ENCODE peak calls at places on chromosomes 13 and 19, in eight cellular contexts. One of them, this sample, is unnamed. For H3K4me1, the result is how much of the 10 kb centered on the place peaks cover.

GRCh38 chr13:24746618-24747247 is 17.2 kb upstream of the RNF17 start:
- DNase-seq in lung: no peak
- DNase-seq in IMR-90: no peak
- DNase-seq in OCI-LY7: no peak
- DNase-seq in CD8-positive, alpha-beta T cell: no peak
- DNase-seq in CD8-positive, alpha-beta memory T cell: no peak
- DNase-seq in Karpas-422: no peak
- DNase-seq in HCT116: no peak
- DNase-seq in this sample: no peak

GRCh38 chr13:90188237-90188636 is 1159.2 kb upstream of the MIR17HG start:
- DNase-seq in Karpas-422: no peak
- DNase-seq in OCI-LY7: no peak
- DNase-seq in IMR-90: no peak
- DNase-seq in CD8-positive, alpha-beta memory T cell: no peak
- DNase-seq in CD8-positive, alpha-beta T cell: no peak
- DNase-seq in lung: no peak
- DNase-seq in HCT116: no peak
- DNase-seq in this sample: no peak

GRCh38 chr13:25632166-25632888 is 260.6 kb downstream of the ATP8A2 start:
- DNase-seq in CD8-positive, alpha-beta T cell: no peak
- DNase-seq in Karpas-422: no peak
- DNase-seq in CD8-positive, alpha-beta memory T cell: no peak
- DNase-seq in OCI-LY7: no peak
- DNase-seq in lung: peak
- DNase-seq in HCT116: no peak
- DNase-seq in IMR-90: no peak
- DNase-seq in this sample: no peak

GRCh38 chr19:2804156-2805004 is 15.3 kb upstream of the ZNF554 start:
- DNase-seq in CD8-positive, alpha-beta T cell: no peak
- DNase-seq in lung: no peak
- DNase-seq in CD8-positive, alpha-beta memory T cell: no peak
- DNase-seq in IMR-90: no peak
- DNase-seq in Karpas-422: no peak
- DNase-seq in HCT116: no peak
- DNase-seq in OCI-LY7: no peak
- DNase-seq in this sample: no peak

GRCh38 chr13:36778083-36778671 is 40.8 kb upstream of the RFXAP start:
- DNase-seq in HCT116: no peak
- DNase-seq in OCI-LY7: no peak
- DNase-seq in IMR-90: peak
- DNase-seq in CD8-positive, alpha-beta memory T cell: no peak
- DNase-seq in lung: no peak
- DNase-seq in CD8-positive, alpha-beta T cell: no peak
- DNase-seq in Karpas-422: no peak
- DNase-seq in this sample: no peak

GRCh38 chr13:60448907-60449510 is 52.0 kb downstream of the TDRD3 start:
- DNase-seq in lung: no peak
- DNase-seq in HCT116: peak
- DNase-seq in CD8-positive, alpha-beta T cell: no peak
- DNase-seq in IMR-90: peak
- DNase-seq in OCI-LY7: peak
- DNase-seq in CD8-positive, alpha-beta memory T cell: no peak
- DNase-seq in Karpas-422: peak
- DNase-seq in this sample: no peak

GRCh38 chr13:79062291-79062690 is 343.8 kb downstream of the RBM26 start:
- DNase-seq in OCI-LY7: no peak
- DNase-seq in CD8-positive, alpha-beta memory T cell: no peak
- DNase-seq in CD8-positive, alpha-beta T cell: no peak
- DNase-seq in IMR-90: no peak
- DNase-seq in lung: no peak
- DNase-seq in HCT116: no peak
- DNase-seq in Karpas-422: no peak
- DNase-seq in this sample: no peak

GRCh38 chr13:49374585-49375290 is 69.1 kb downstream of the CAB39L start:
- DNase-seq in IMR-90: peak
- DNase-seq in OCI-LY7: peak
- DNase-seq in CD8-positive, alpha-beta T cell: no peak
- DNase-seq in HCT116: no peak
- DNase-seq in CD8-positive, alpha-beta memory T cell: no peak
- DNase-seq in Karpas-422: no peak
- DNase-seq in lung: no peak
- DNase-seq in this sample: no peak

GRCh38 chr13:105634059-105634458 is 901.4 kb downstream of the EFNB2 start:
- DNase-seq in HCT116: no peak
- DNase-seq in CD8-positive, alpha-beta T cell: no peak
- DNase-seq in Karpas-422: no peak
- DNase-seq in OCI-LY7: no peak
- DNase-seq in IMR-90: no peak
- DNase-seq in CD8-positive, alpha-beta memory T cell: no peak
- DNase-seq in lung: no peak
- DNase-seq in this sample: no peak

GRCh38 chr13:99371956-99372355 is 64.8 kb upstream of the GPR183 start:
- DNase-seq in HCT116: no peak
- DNase-seq in IMR-90: no peak
- DNase-seq in OCI-LY7: no peak
- DNase-seq in CD8-positive, alpha-beta T cell: peak
- DNase-seq in Karpas-422: no peak
- DNase-seq in CD8-positive, alpha-beta memory T cell: peak
- DNase-seq in lung: no peak
- DNase-seq in this sample: no peak

GRCh38 chr19:19439083-19439482 is 33.6 kb downstream of the GATAD2A start:
- DNase-seq in CD8-positive, alpha-beta memory T cell: no peak
- DNase-seq in HCT116: no peak
- DNase-seq in CD8-positive, alpha-beta T cell: no peak
- DNase-seq in lung: no peak
- DNase-seq in OCI-LY7: no peak
- DNase-seq in IMR-90: no peak
- DNase-seq in Karpas-422: no peak
- DNase-seq in this sample: no peak

GRCh38 chr13:38897521-38897920 is 93.1 kb downstream of the STOML3 start:
- DNase-seq in CD8-positive, alpha-beta T cell: no peak
- DNase-seq in HCT116: no peak
- DNase-seq in CD8-positive, alpha-beta memory T cell: no peak
- DNase-seq in OCI-LY7: no peak
- DNase-seq in IMR-90: no peak
- DNase-seq in Karpas-422: no peak
- DNase-seq in lung: no peak
- DNase-seq in this sample: no peak

GRCh38 chr13:21529102-21529893 is 70.2 kb upstream of the ZDHHC20 start:
- DNase-seq in HCT116: no peak
- DNase-seq in CD8-positive, alpha-beta T cell: no peak
- DNase-seq in IMR-90: no peak
- DNase-seq in Karpas-422: no peak
- DNase-seq in lung: no peak
- DNase-seq in OCI-LY7: no peak
- DNase-seq in CD8-positive, alpha-beta memory T cell: peak
- DNase-seq in this sample: no peak

GRCh38 chr19:53549354-53549753 is 11.4 kb downstream of the ZNF331 start:
- DNase-seq in HCT116: no peak
- DNase-seq in IMR-90: peak
- DNase-seq in CD8-positive, alpha-beta memory T cell: peak
- DNase-seq in OCI-LY7: no peak
- DNase-seq in CD8-positive, alpha-beta T cell: no peak
- DNase-seq in Karpas-422: no peak
- DNase-seq in lung: no peak
- DNase-seq in this sample: no peak

GRCh38 chr19:4197625-4198466 is 15.4 kb downstream of the ANKRD24 start:
- DNase-seq in CD8-positive, alpha-beta memory T cell: no peak
- DNase-seq in Karpas-422: no peak
- DNase-seq in OCI-LY7: no peak
- DNase-seq in lung: no peak
- DNase-seq in IMR-90: no peak
- DNase-seq in CD8-positive, alpha-beta T cell: no peak
- DNase-seq in HCT116: no peak
- DNase-seq in this sample: no peak

GRCh38 chr13:40777166-40777956 is 6.4 kb upstream of the MRPS31 start:
- DNase-seq in CD8-positive, alpha-beta memory T cell: peak
- DNase-seq in HCT116: peak
- DNase-seq in OCI-LY7: peak
- DNase-seq in IMR-90: peak
- DNase-seq in CD8-positive, alpha-beta T cell: peak
- DNase-seq in lung: peak
- DNase-seq in Karpas-422: peak
- DNase-seq in this sample: no peak

GRCh38 chr19:1259206-1259872 is 9.8 kb upstream of the CIRBP start:
- DNase-seq in IMR-90: peak
- DNase-seq in CD8-positive, alpha-beta T cell: peak
- DNase-seq in HCT116: no peak
- DNase-seq in CD8-positive, alpha-beta memory T cell: peak
- DNase-seq in OCI-LY7: peak
- DNase-seq in Karpas-422: peak
- DNase-seq in lung: peak
- DNase-seq in this sample: peak

GRCh38 chr19:6236310-6237291 is 43.2 kb downstream of the MLLT1 start:
- DNase-seq in CD8-positive, alpha-beta T cell: no peak
- DNase-seq in lung: peak
- DNase-seq in IMR-90: no peak
- DNase-seq in HCT116: no peak
- DNase-seq in OCI-LY7: no peak
- DNase-seq in Karpas-422: no peak
- DNase-seq in CD8-positive, alpha-beta memory T cell: no peak
- DNase-seq in this sample: no peak

GRCh38 chr19:475360-475759 is 14.5 kb upstream of the SHC2 start:
- DNase-seq in OCI-LY7: no peak
- DNase-seq in HCT116: no peak
- DNase-seq in CD8-positive, alpha-beta memory T cell: no peak
- DNase-seq in lung: no peak
- DNase-seq in IMR-90: no peak
- DNase-seq in CD8-positive, alpha-beta T cell: no peak
- DNase-seq in Karpas-422: no peak
- DNase-seq in this sample: peak

GRCh38 chr13:52750713-52751112 is 11.1 kb upstream of the CNMD start:
- DNase-seq in lung: no peak
- DNase-seq in Karpas-422: no peak
- DNase-seq in CD8-positive, alpha-beta T cell: no peak
- DNase-seq in CD8-positive, alpha-beta memory T cell: no peak
- DNase-seq in HCT116: no peak
- DNase-seq in IMR-90: no peak
- DNase-seq in OCI-LY7: no peak
- DNase-seq in this sample: no peak
- H3K4me1 ChIP-seq in lung: under half
- H3K4me1 ChIP-seq in Karpas-422: under half
- H3K4me1 ChIP-seq in CD8-positive, alpha-beta T cell: under half
- H3K4me1 ChIP-seq in CD8-positive, alpha-beta memory T cell: under half
- H3K4me1 ChIP-seq in HCT116: under half
- H3K4me1 ChIP-seq in IMR-90: under half
- H3K4me1 ChIP-seq in OCI-LY7: under half
- H3K4me1 ChIP-seq in this sample: under half

GRCh38 chr13:27919934-27920676 is at the start of gene PDX1:
- DNase-seq in Karpas-422: no peak
- DNase-seq in CD8-positive, alpha-beta T cell: no peak
- DNase-seq in IMR-90: no peak
- DNase-seq in CD8-positive, alpha-beta memory T cell: no peak
- DNase-seq in HCT116: no peak
- DNase-seq in lung: peak
- DNase-seq in OCI-LY7: no peak
- DNase-seq in this sample: peak
- H3K4me1 ChIP-seq in Karpas-422: under half
- H3K4me1 ChIP-seq in CD8-positive, alpha-beta T cell: under half
- H3K4me1 ChIP-seq in IMR-90: under half
- H3K4me1 ChIP-seq in CD8-positive, alpha-beta memory T cell: under half
- H3K4me1 ChIP-seq in HCT116: under half
- H3K4me1 ChIP-seq in lung: under half
- H3K4me1 ChIP-seq in OCI-LY7: under half
- H3K4me1 ChIP-seq in this sample: under half

DNA sequence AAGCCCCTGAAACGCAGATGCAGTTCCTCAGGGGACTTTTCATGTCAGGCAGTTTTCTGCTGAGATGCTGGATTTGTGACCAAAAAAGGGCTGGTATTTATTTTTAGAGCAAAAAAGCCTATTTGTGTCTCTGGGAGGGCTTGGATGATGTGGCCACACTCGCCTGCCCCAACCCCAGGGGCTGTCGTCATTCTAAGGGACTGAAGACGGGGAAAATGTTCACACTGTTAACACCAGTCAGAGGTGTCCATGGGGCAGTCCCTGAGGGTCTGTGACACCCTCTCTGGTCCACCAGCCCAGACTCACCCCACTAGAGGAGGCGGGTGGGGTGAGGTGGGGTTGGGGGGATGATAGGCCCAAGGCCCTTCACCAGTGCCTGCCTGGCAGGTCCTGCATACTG is 15.9 kb upstream of the EPHX3 start:
- DNase-seq in OCI-LY7: no peak
- DNase-seq in IMR-90: peak
- DNase-seq in CD8-positive, alpha-beta T cell: no peak
- DNase-seq in lung: no peak
- DNase-seq in CD8-positive, alpha-beta memory T cell: no peak
- DNase-seq in Karpas-422: no peak
- DNase-seq in HCT116: no peak
- DNase-seq in this sample: no peak
- H3K4me1 ChIP-seq in OCI-LY7: under half
- H3K4me1 ChIP-seq in IMR-90: under half
- H3K4me1 ChIP-seq in CD8-positive, alpha-beta T cell: under half
- H3K4me1 ChIP-seq in lung: under half
- H3K4me1 ChIP-seq in CD8-positive, alpha-beta memory T cell: under half
- H3K4me1 ChIP-seq in Karpas-422: under half
- H3K4me1 ChIP-seq in HCT116: under half
- H3K4me1 ChIP-seq in this sample: under half

GRCh38 chr13:114268344-114269280 is 12.8 kb upstream of the UPF3A start:
- DNase-seq in OCI-LY7: no peak
- DNase-seq in HCT116: no peak
- DNase-seq in IMR-90: no peak
- DNase-seq in CD8-positive, alpha-beta memory T cell: no peak
- DNase-seq in lung: no peak
- DNase-seq in CD8-positive, alpha-beta T cell: no peak
- DNase-seq in Karpas-422: peak
- DNase-seq in this sample: no peak

GRCh38 chr13:114264886-114265611 is 16.4 kb upstream of the UPF3A start:
- DNase-seq in HCT116: no peak
- DNase-seq in Karpas-422: no peak
- DNase-seq in IMR-90: peak
- DNase-seq in OCI-LY7: no peak
- DNase-seq in CD8-positive, alpha-beta memory T cell: no peak
- DNase-seq in CD8-positive, alpha-beta T cell: no peak
- DNase-seq in lung: no peak
- DNase-seq in this sample: no peak

GRCh38 chr13:114269281-114269770 is 12.1 kb upstream of the UPF3A start:
- DNase-seq in lung: no peak
- DNase-seq in Karpas-422: no peak
- DNase-seq in HCT116: no peak
- DNase-seq in CD8-positive, alpha-beta T cell: no peak
- DNase-seq in OCI-LY7: no peak
- DNase-seq in IMR-90: no peak
- DNase-seq in CD8-positive, alpha-beta memory T cell: no peak
- DNase-seq in this sample: no peak

GRCh38 chr13:114263590-114263989 is 17.8 kb upstream of the UPF3A start:
- DNase-seq in HCT116: no peak
- DNase-seq in CD8-positive, alpha-beta T cell: no peak
- DNase-seq in lung: no peak
- DNase-seq in IMR-90: no peak
- DNase-seq in Karpas-422: no peak
- DNase-seq in OCI-LY7: peak
- DNase-seq in CD8-positive, alpha-beta memory T cell: peak
- DNase-seq in this sample: no peak

DNA sequence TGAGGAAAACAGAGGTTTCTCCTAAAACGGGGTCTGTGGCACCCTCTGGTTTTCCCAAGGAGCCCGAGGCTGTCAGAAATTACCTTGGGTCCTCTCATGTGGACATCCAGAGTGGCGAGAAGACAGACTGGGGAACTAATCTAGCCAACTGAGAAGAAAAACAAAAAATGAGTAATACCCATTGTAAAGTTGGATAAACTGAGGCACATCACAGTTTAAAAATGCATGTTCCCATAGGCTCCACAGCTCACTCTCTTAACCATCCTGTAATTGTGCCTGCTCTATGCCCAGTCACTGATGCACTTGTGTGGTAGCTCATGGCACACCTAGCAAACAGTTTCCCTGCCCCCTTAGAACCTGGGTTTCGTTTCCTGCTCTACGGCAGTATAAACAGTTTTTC is 15.2 kb upstream of the UPF3A start:
- DNase-seq in Karpas-422: no peak
- DNase-seq in OCI-LY7: no peak
- DNase-seq in CD8-positive, alpha-beta memory T cell: no peak
- DNase-seq in CD8-positive, alpha-beta T cell: no peak
- DNase-seq in lung: no peak
- DNase-seq in IMR-90: no peak
- DNase-seq in HCT116: no peak
- DNase-seq in this sample: no peak
- H3K4me1 ChIP-seq in Karpas-422: under half
- H3K4me1 ChIP-seq in OCI-LY7: under half
- H3K4me1 ChIP-seq in CD8-positive, alpha-beta memory T cell: under half
- H3K4me1 ChIP-seq in CD8-positive, alpha-beta T cell: under half
- H3K4me1 ChIP-seq in lung: under half
- H3K4me1 ChIP-seq in IMR-90: under half
- H3K4me1 ChIP-seq in HCT116: under half
- H3K4me1 ChIP-seq in this sample: under half